ENCODE peak calls at places on chromosomes 1 and 21, in six cellular contexts. Z is GM12878; R is cardiac muscle cell; M is CD8-positive, alpha-beta T cell; I is suprapubic skin; V is astrocyte of the spinal cord. D is an unnamed sample.

GRCh38 chr1:220775238-220775853 is 11.4 kb upstream of the MTARC1 start:
- DNase-seq in Z (no peak), R (peak), M (no peak), I (no peak), V (peak), D (no peak)

GRCh38 chr1:236565530-236565929 is 38.8 kb downstream of the HEATR1 start:
- DNase-seq in Z (no peak), R (no peak), M (no peak), I (no peak), V (no peak), D (no peak)

GRCh38 chr21:39657091-39657689 is 44.5 kb downstream of the B3GALT5 start:
- DNase-seq in Z (no peak), R (no peak), M (no peak), I (no peak), V (no peak), D (peak)

GRCh38 chr1:212158912-212159796 is 123.6 kb downstream of the DTL start:
- DNase-seq in Z (peak), R (no peak), M (no peak), I (no peak), V (no peak), D (no peak)

GRCh38 chr1:177424746-177425145 is 254.0 kb downstream of the BRINP2 start:
- DNase-seq in Z (no peak), R (peak), M (no peak), I (no peak), V (no peak), D (no peak)

GRCh38 chr1:26411624-26412074 is 1.0 kb downstream of the LIN28A start:
- DNase-seq in Z (no peak), R (peak), M (no peak), I (no peak), V (no peak), D (no peak)

GRCh38 chr1:113946668-113947387 is 17.7 kb downstream of the HIPK1 start:
- DNase-seq in Z (no peak), R (peak), M (no peak), I (no peak), V (peak), D (no peak)

GRCh38 chr21:33206771-33207290 is 22.9 kb upstream of the IFNAR2 start:
- DNase-seq in Z (no peak), R (no peak), M (no peak), I (no peak), V (no peak), D (no peak)

GRCh38 chr1:8373547-8374270 is 55.8 kb downstream of the SLC45A1 start:
- DNase-seq in Z (no peak), R (peak), M (no peak), I (no peak), V (peak), D (no peak)

DNA sequence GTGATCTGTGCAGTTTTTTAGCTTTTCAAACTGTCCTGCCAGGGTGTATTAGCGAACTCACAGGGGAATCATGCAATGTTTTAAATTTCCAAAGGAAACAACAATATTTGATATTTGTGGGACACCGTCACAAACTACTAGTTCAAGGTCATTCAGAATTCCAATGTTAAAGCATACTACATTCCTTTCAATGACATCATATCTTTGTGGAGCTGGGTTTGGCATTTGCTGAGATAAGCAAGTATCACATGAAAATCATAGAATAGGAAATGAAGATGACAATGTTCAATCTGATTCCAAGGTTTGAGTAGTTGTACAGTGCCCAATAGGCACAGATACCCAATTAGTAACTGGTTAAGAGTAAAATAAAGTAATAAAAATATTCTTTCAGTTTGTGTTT is 35.6 kb downstream of the NUF2 start:
- DNase-seq in Z (no peak), R (peak), M (no peak), I (no peak), V (peak), D (no peak)
- TF ChIP-seq CTCF in Z (no peak), R (no peak), M (no peak), I (no peak), V (no peak), D (no peak)

GRCh38 chr1:45325816-45326506 is 734 bp upstream of the HPDL start:
- DNase-seq in Z (no peak), R (no peak), M (no peak), I (peak), V (no peak), D (peak)
- H3K4me3 ChIP-seq in Z (peak), R (no peak), M (peak), I (peak), V (peak), D (no peak)

DNA sequence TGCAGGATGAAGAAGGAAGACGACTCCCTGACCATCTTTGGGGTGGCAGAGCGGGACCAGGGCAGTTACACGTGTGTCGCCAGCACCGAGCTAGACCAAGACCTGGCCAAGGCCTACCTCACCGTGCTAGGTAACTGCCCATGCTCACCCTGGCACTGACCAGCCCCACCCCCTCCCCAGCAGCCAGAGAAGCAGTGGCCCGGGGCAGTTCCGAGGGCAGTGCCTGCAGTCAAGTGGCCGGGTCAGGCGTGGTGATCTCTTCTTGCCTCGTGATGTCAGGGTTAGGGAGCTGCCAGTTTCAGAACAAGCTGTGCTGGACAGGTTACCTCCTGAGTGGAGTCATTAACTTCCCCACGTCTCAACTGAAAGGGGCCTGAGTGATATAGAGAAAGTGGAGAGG is 66.3 kb upstream of the CNTN2 start:
- DNase-seq in Z (no peak), R (no peak), M (no peak), I (no peak), V (no peak), D (no peak)
- TF ChIP-seq CTCF in Z (no peak), R (no peak), M (no peak), I (no peak), V (no peak), D (no peak)

GRCh38 chr1:203478986-203479385 is 3.4 kb downstream of the PRELP start:
- DNase-seq in Z (no peak), R (no peak), M (no peak), I (no peak), V (no peak), D (no peak)

GRCh38 chr1:203476223-203476622 is 617 bp downstream of the PRELP start:
- DNase-seq in Z (no peak), R (no peak), M (no peak), I (no peak), V (no peak), D (no peak)

GRCh38 chr1:203478231-203478630 is 2.6 kb downstream of the PRELP start:
- DNase-seq in Z (no peak), R (no peak), M (no peak), I (no peak), V (no peak), D (no peak)

GRCh38 chr1:203479646-203480045 is 4.0 kb downstream of the PRELP start:
- DNase-seq in Z (no peak), R (no peak), M (no peak), I (no peak), V (no peak), D (no peak)

GRCh38 chr1:203477748-203478147 is 2.1 kb downstream of the PRELP start:
- DNase-seq in Z (no peak), R (no peak), M (no peak), I (no peak), V (no peak), D (no peak)
- H3K4me3 ChIP-seq in Z (no peak), R (no peak), M (no peak), I (peak), V (no peak), D (peak)

GRCh38 chr21:38166214-38166547 is 90.6 kb upstream of the KCNJ15 start:
- DNase-seq in Z (no peak), R (peak), M (no peak), I (no peak), V (no peak), D (no peak)

GRCh38 chr21:38171723-38172344 is 85.0 kb upstream of the KCNJ15 start:
- DNase-seq in Z (no peak), R (peak), M (no peak), I (no peak), V (peak), D (no peak)

GRCh38 chr21:38167345-38167744 is 89.4 kb upstream of the KCNJ15 start:
- DNase-seq in Z (no peak), R (no peak), M (no peak), I (no peak), V (no peak), D (no peak)

GRCh38 chr21:38170705-38171682 is 85.8 kb upstream of the KCNJ15 start:
- DNase-seq in Z (no peak), R (no peak), M (no peak), I (no peak), V (peak), D (no peak)

DNA sequence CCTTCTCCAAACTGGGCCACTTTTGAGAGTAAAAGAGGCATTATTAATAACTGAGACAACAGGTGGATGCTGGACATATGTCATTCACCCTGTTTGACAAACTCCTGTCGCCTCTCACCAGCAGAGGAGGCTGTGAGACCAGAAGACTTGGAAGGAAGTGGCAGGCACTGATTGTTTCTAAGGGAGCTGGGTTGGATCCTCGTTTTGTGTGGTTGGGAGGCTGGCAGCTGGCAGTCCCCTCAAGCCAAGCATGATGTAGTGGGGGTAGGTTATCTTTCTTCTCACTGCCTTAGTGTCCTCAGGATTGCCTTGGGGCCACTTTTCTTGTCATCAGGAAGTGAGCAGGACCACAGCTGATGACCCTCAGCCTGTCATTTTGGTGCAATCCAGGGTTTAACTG is 86.5 kb upstream of the KCNJ15 start:
- DNase-seq in Z (no peak), R (no peak), M (no peak), I (no peak), V (peak), D (no peak)
- TF ChIP-seq CTCF in Z (peak), R (peak), M (no peak), I (peak), V (peak), D (no peak)

DNA sequence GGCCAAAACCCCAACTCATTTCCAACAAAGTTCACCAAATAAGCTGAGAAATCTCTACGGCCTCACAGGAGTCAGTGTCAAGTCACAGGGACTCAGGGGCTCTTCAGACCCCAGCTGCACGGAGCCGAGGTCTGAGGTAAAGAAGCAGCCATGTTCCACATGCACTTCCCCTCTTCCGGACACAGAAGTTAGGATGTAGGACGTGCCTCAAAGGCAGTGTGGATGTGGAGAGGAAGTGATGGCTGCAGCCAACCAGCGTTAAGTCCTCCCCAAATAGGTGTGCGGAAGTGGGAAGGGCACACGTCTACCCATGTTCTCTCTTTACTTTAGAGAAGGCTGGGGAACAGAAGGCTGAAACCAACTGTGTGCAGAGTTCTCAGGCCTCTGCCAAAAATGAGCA is 14.6 kb upstream of the NCF2 start:
- DNase-seq in Z (no peak), R (no peak), M (no peak), I (no peak), V (no peak), D (no peak)
- H3K4me3 ChIP-seq in Z (no peak), R (no peak), M (no peak), I (no peak), V (no peak), D (no peak)

GRCh38 chr1:198548890-198549289 is 8.4 kb upstream of the ATP6V1G3 start:
- DNase-seq in Z (no peak), R (no peak), M (no peak), I (no peak), V (no peak), D (no peak)

GRCh38 chr1:198556969-198557368 is 16.5 kb upstream of the ATP6V1G3 start:
- DNase-seq in Z (peak), R (no peak), M (peak), I (no peak), V (no peak), D (peak)

GRCh38 chr1:198558402-198558801 is 17.9 kb upstream of the ATP6V1G3 start:
- DNase-seq in Z (no peak), R (no peak), M (no peak), I (no peak), V (no peak), D (no peak)

GRCh38 chr1:198549863-198550262 is 9.4 kb upstream of the ATP6V1G3 start:
- DNase-seq in Z (peak), R (no peak), M (no peak), I (no peak), V (no peak), D (no peak)

GRCh38 chr1:198553017-198553416 is 12.5 kb upstream of the ATP6V1G3 start:
- DNase-seq in Z (no peak), R (no peak), M (no peak), I (no peak), V (no peak), D (no peak)
- TF ChIP-seq CTCF in Z (no peak), R (no peak), M (no peak), I (no peak), V (no peak), D (no peak)

GRCh38 chr1:55213885-55214213 is 1.3 kb downstream of the USP24 start:
- DNase-seq in Z (no peak), R (peak), M (no peak), I (no peak), V (no peak), D (no peak)

GRCh38 chr1:55211456-55211855 is 3.7 kb downstream of the USP24 start:
- DNase-seq in Z (no peak), R (no peak), M (no peak), I (no peak), V (no peak), D (no peak)

GRCh38 chr1:55213029-55213884 is 1.9 kb downstream of the USP24 start:
- DNase-seq in Z (no peak), R (no peak), M (no peak), I (no peak), V (no peak), D (no peak)

GRCh38 chr1:55211909-55212308 is 3.3 kb downstream of the USP24 start:
- DNase-seq in Z (no peak), R (no peak), M (no peak), I (no peak), V (no peak), D (no peak)

GRCh38 chr1:55212349-55213028 is 2.7 kb downstream of the USP24 start:
- DNase-seq in Z (no peak), R (no peak), M (no peak), I (no peak), V (no peak), D (no peak)
- H3K4me3 ChIP-seq in Z (peak), R (peak), M (peak), I (peak), V (no peak), D (no peak)

DNA sequence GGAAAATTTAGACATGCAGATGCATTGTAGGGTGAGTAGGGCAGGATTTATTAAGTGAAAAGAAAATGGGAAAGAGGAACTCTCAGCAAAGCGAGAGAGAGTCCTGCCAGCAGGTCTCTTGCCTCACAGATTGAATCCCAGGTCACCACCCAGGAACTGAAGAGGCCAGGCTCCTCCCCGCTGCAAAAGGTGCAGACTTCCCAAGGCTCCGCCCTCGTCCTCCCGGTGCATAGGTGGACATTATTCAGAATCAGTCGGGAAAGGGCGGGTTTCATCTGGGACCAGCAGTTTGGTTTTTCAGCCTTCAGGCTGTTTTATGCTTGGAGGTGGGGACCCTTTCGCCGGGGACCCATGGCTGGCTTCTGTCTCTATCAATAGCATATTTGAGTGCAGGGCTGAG is 41.6 kb upstream of the APP start:
- DNase-seq in Z (no peak), R (no peak), M (no peak), I (no peak), V (no peak), D (no peak)
- TF ChIP-seq CTCF in Z (no peak), R (no peak), M (no peak), I (no peak), V (no peak), D (no peak)

GRCh38 chr1:1776672-1777393 is 1.4 kb downstream of the NADK start:
- DNase-seq in Z (no peak), R (peak), M (no peak), I (no peak), V (no peak), D (no peak)
- H3K4me3 ChIP-seq in Z (peak), R (peak), M (no peak), I (peak), V (peak), D (no peak)